ENCODE peak calls at places on chromosomes 4 and X, in nine cellular contexts. Q is tibial artery, U is endothelial cell of umbilical vein, E is psoas muscle, R is vagina, D is heart left ventricle, K is right atrium auricular region, T is uterus, J is trophoblast cell. P is an unnamed sample.

GRCh38 chr4:53380221-53380620 is 2.8 kb downstream of the FIP1L1 start:
- DNase-seq in Q (no peak), U (no peak), E (no peak), R (no peak), D (no peak), K (no peak), T (no peak), J (no peak), P (no peak)

GRCh38 chr4:73620115-73620792 is at the start of gene RASSF6:
- DNase-seq in Q (no peak), U (no peak), E (no peak), R (no peak), D (no peak), K (no peak), T (no peak), J (peak; percentile 91), P (peak; percentile 74)

GRCh38 chr4:34732579-34732978 is 1511.7 kb downstream of the ARAP2 start:
- DNase-seq in Q (no peak), U (no peak), E (no peak), R (no peak), D (no peak), K (no peak), T (no peak), J (no peak), P (no peak)

GRCh38 chr4:56764775-56765174 is 56.7 kb downstream of the SPINK2 start:
- DNase-seq in Q (no peak), U (no peak), E (no peak), R (no peak), D (no peak), K (no peak), T (no peak), J (no peak), P (no peak)

GRCh38 chr4:69096111-69096656 is at the start of gene UGT2B7:
- DNase-seq in Q (no peak), U (peak; percentile 37), E (no peak), R (no peak), D (no peak), K (no peak), T (no peak), J (no peak), P (no peak)

GRCh38 chrX:100435726-100436125 is 25.7 kb upstream of the PCDH19 start:
- DNase-seq in Q (no peak), U (no peak), E (no peak), R (no peak), D (no peak), K (no peak), T (no peak), J (peak; percentile 40), P (no peak)

GRCh38 chr4:176273741-176274140 is 4.7 kb upstream of the ASB5 start:
- DNase-seq in Q (no peak), U (no peak), E (no peak), R (no peak), D (no peak), K (no peak), T (no peak), J (no peak), P (no peak)

GRCh38 chr4:85153221-85153620 is 186.7 kb upstream of the WDFY3 start:
- DNase-seq in Q (no peak), U (peak; percentile 10), E (no peak), R (no peak), D (no peak), K (no peak), T (no peak), J (no peak), P (no peak)

DNA sequence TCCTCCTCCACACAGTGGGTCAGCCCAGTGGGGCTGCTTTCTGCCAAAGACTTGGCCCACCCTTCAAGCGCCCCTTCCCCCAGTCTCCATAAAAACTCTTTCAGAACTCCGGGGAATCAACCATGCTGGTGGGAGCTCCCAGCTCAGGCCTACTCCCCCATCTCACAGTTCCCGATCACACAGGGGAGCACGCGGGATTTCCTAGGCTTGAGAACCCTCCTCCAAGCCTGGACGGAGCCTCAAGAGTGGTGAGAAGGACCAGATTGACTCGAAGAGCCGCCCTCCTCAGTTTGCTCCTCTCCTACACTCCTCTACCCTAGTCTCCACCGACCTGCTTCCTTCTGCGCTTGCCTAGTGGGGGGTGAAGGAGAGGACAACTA is 77.4 kb downstream of the RLIM start:
- DNase-seq in Q (peak; percentile 20), U (peak; percentile 15), E (peak; percentile 57), R (peak; percentile 49), D (no peak), K (peak; percentile 61), T (peak; percentile 54), J (no peak), P (no peak)
- H3K27me3 ChIP-seq in Q (no peaks in the 10 kb centered on the region), U (no peaks in the 10 kb centered on the region), E (no peaks in the 10 kb centered on the region), R (no peaks in the 10 kb centered on the region), D (no peaks in the 10 kb centered on the region), K (no peaks in the 10 kb centered on the region), T (no peaks in the 10 kb centered on the region), J (no peaks in the 10 kb centered on the region), P (no peaks in the 10 kb centered on the region)

GRCh38 chrX:49111846-49112245 is 11.7 kb downstream of the GPKOW start:
- DNase-seq in Q (no peak), U (no peak), E (no peak), R (no peak), D (no peak), K (no peak), T (no peak), J (no peak), P (no peak)

GRCh38 chrX:49120104-49120503 is 3.4 kb downstream of the GPKOW start:
- DNase-seq in Q (no peak), U (no peak), E (no peak), R (no peak), D (no peak), K (no peak), T (no peak), J (no peak), P (no peak)

GRCh38 chrX:49117597-49117996 is 5.9 kb downstream of the GPKOW start:
- DNase-seq in Q (no peak), U (no peak), E (no peak), R (no peak), D (no peak), K (no peak), T (no peak), J (no peak), P (no peak)

GRCh38 chrX:49110417-49110816 is 13.1 kb downstream of the GPKOW start:
- DNase-seq in Q (no peak), U (no peak), E (no peak), R (no peak), D (no peak), K (no peak), T (no peak), J (no peak), P (no peak)

GRCh38 chrX:49116076-49116475 is 7.5 kb downstream of the GPKOW start:
- DNase-seq in Q (no peak), U (no peak), E (no peak), R (no peak), D (no peak), K (no peak), T (no peak), J (no peak), P (no peak)
- H3K4me1 ChIP-seq in Q (no peaks in the 10 kb centered on the region), U (no peaks in the 10 kb centered on the region), E (no peaks in the 10 kb centered on the region), R (no peaks in the 10 kb centered on the region), D (no peaks in the 10 kb centered on the region), K (no peaks in the 10 kb centered on the region), T (no peaks in the 10 kb centered on the region), J (no peaks in the 10 kb centered on the region), P (no peaks in the 10 kb centered on the region)

GRCh38 chr4:40844261-40844660 is 94.5 kb downstream of the NSUN7 start:
- DNase-seq in Q (no peak), U (no peak), E (no peak), R (no peak), D (no peak), K (no peak), T (no peak), J (no peak), P (no peak)

GRCh38 chr4:40846556-40846955 is 96.8 kb downstream of the NSUN7 start:
- DNase-seq in Q (no peak), U (no peak), E (no peak), R (no peak), D (no peak), K (no peak), T (no peak), J (no peak), P (no peak)

GRCh38 chr4:40843696-40844095 is 93.9 kb downstream of the NSUN7 start:
- DNase-seq in Q (no peak), U (no peak), E (no peak), R (no peak), D (no peak), K (no peak), T (no peak), J (peak; percentile 22), P (no peak)

GRCh38 chr4:40842725-40843401 is 93.1 kb downstream of the NSUN7 start:
- DNase-seq in Q (no peak), U (no peak), E (no peak), R (no peak), D (no peak), K (no peak), T (no peak), J (no peak), P (no peak)

DNA sequence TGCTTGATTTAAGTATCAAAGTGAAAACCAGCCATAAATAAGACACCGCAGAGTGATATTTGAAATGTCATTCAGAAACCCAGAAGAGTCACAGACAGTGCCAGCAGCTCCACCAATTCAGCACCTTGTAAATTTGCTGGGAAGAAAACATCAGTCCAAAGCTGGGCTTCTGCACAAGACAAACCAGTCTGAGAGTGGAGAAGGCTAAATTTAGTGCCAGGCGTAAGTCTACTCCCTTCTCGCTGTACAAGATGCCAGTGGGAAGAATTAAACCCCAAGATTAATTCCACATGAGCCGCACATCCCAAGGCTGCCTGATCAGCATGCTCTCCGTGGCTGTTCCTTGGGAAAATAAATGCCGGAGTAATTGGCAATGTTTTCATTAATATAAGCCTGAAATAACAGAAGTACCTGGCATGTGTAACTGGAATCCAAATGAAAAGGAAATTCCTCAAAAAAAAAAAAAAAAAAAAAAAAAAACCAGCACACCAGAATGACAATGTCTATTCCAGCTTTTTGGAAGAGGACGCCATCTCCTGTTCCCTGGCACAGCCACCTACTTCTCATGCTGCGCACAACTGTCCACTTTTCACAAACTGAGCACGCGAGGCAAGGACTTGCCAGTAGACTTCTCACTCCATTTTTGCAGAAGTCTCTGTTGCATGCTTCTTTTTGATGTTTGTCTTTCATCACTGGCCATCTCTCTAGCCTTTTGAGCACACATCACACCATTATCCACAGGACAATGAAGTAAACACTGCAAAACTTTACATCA is 95.6 kb downstream of the NSUN7 start:
- DNase-seq in Q (no peak), U (peak; percentile 36), E (no peak), R (no peak), D (no peak), K (no peak), T (no peak), J (no peak), P (no peak)
- H3K4me3 ChIP-seq in Q (no peak overlapping the region), U (no peak overlapping the region), E (no peak overlapping the region), R (no peak overlapping the region), D (no peak overlapping the region), K (no peak overlapping the region), T (no peak overlapping the region), J (no peak overlapping the region), P (no peak overlapping the region)

DNA sequence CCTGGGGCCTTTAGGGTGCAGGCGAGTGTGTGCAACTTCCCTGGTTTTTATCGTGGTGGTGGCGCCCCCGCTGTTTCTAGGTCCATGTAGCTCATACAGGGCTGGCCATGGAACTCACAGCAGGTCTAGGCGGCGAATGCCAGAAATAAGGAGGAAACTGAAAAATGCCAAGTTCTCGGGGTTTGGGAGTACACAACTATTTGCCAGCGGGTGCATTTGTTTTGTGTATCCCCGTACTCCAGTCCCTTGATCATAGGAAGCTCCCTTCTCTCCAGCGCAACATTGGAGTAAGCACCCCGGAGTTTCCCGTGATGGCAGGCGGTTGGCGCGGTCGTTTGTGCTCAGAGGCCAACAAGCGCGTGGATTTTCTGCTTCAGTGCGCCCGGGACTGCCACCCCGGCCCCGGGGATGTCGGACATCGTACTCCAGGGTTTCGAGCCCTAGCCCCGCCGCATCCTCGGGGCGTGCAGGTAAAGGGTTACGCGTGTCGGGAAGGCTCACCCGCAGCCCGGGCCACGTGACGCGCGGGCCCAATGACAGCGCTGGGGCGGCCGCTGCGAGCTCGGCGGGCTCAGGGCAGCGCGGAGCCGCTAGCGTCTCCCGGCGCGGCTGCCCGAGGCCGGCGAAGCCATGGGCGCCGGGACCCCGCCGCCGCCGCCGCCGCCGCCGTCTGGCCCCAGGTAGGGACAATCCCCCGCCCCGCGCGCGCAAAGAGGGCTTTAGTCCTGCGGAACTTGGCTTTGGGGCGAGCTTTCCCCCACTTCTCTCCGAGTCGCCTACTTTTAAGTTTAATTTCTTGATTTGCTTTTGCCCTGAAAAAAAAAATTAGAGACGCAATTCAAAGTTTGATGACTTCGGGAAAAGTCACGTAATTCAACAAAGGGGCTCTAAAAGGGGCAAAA is 209.1 kb downstream of the NWD2 start:
- DNase-seq in Q (peak; percentile 30), U (peak; percentile 39), E (peak; percentile 60), R (no peak), D (peak; percentile 74), K (no peak), T (peak; percentile 45), J (peak; percentile 86), P (peak; percentile 88)
- H3K27me3 ChIP-seq in Q (no peaks in the 10 kb centered on the region), U (peaks cover 28% of the 10 kb centered on the region), E (peaks cover 8% of the 10 kb centered on the region), R (no peaks in the 10 kb centered on the region), D (peaks cover 63% of the 10 kb centered on the region), K (peaks cover 15% of the 10 kb centered on the region), T (no peaks in the 10 kb centered on the region), J (no peaks in the 10 kb centered on the region), P (no peaks in the 10 kb centered on the region)